ENCODE peak calls at places on chromosomes 2 and 18, in six cellular contexts. W, K, B, N, L and E are unnamed samples.

GRCh38 chr2:208906330-208906729 is 499.7 kb downstream of the PTH2R start:
- DNase-seq in B (no peak), K (no peak), N (no peak), W (no peak), L (no peak), E (no peak)

GRCh38 chr18:62555135-62555534 is 32.3 kb downstream of the ZCCHC2 start:
- DNase-seq in L (peak), K (no peak), B (no peak), N (no peak), W (peak), E (no peak)

GRCh38 chr2:149040451-149040850 is 2.0 kb downstream of the LYPD6B start:
- DNase-seq in N (peak), L (no peak), B (no peak), K (no peak), W (peak), E (no peak)

GRCh38 chr2:88832256-88832991 is 141.0 kb downstream of the RPIA start:
- DNase-seq in B (no peak), W (no peak), L (no peak), K (no peak), N (no peak), E (no peak)

GRCh38 chr2:240236217-240237111 is 96.0 kb upstream of the OTOS start:
- DNase-seq in B (no peak), W (peak), K (peak), N (no peak), L (no peak), E (no peak)

GRCh38 chr2:241773511-241774418 is 2.9 kb upstream of the GAL3ST2 start:
- DNase-seq in W (no peak), L (no peak), K (no peak), B (no peak), N (no peak), E (no peak)

GRCh38 chr2:204550738-204551137 is 5.5 kb downstream of the PARD3B start:
- DNase-seq in N (no peak), B (no peak), W (no peak), L (peak), K (no peak), E (no peak)

GRCh38 chr2:55550368-55551102 is 31.0 kb downstream of the CFAP36 start:
- DNase-seq in K (no peak), L (peak), W (no peak), N (no peak), B (no peak), E (no peak)

GRCh38 chr2:99424391-99424790 is 65.4 kb downstream of the REV1 start:
- DNase-seq in N (no peak), B (no peak), K (no peak), L (no peak), W (no peak), E (no peak)

GRCh38 chr2:9990735-9991134 is 39.2 kb downstream of the GRHL1 start:
- DNase-seq in N (no peak), W (peak), B (peak), L (no peak), K (no peak), E (no peak)

GRCh38 chr2:82790277-82791021 is 1668.6 kb downstream of the SUCLG1 start:
- DNase-seq in W (no peak), N (no peak), B (no peak), K (no peak), L (peak), E (no peak)

GRCh38 chr2:23940262-23940975 is at the start of gene UBXN2A:
- DNase-seq in K (peak), L (peak), N (peak), W (peak), B (peak), E (no peak)

GRCh38 chr18:68803371-68803770 is 5.5 kb downstream of the CCDC102B start:
- DNase-seq in N (no peak), K (peak), L (peak), W (peak), B (peak), E (no peak)

GRCh38 chr2:241213567-241213966 is 25.1 kb downstream of the ANO7 start:
- DNase-seq in K (no peak), B (no peak), W (no peak), L (no peak), N (no peak), E (no peak)

GRCh38 chr2:241848761-241849615 is 9.7 kb downstream of the PDCD1 start:
- DNase-seq in L (no peak), N (no peak), W (no peak), K (peak), B (no peak), E (no peak)

GRCh38 chr2:15940661-15941482 is 522 bp downstream of the MYCN start:
- DNase-seq in B (no peak), N (no peak), K (no peak), W (peak), L (no peak), E (no peak)

GRCh38 chr18:62937065-62937464 is 221.7 kb downstream of the PHLPP1 start:
- DNase-seq in B (no peak), L (peak), W (no peak), K (no peak), N (no peak), E (no peak)

GRCh38 chr2:26558271-26559043 is 80.5 kb upstream of the OTOF start:
- DNase-seq in L (no peak), B (no peak), K (no peak), N (no peak), W (peak), E (no peak)

GRCh38 chr18:23835076-23835475 is 145.8 kb downstream of the LAMA3 start:
- DNase-seq in B (no peak), W (no peak), N (no peak), L (no peak), K (no peak), E (no peak)

GRCh38 chr2:200212862-200213425 is 93.5 kb upstream of the SPATS2L start:
- DNase-seq in N (no peak), K (no peak), B (no peak), L (no peak), W (no peak), E (no peak)

GRCh38 chr2:239910851-239911629 is 114.1 kb downstream of the NDUFA10 start:
- DNase-seq in L (no peak), N (no peak), K (no peak), B (peak), W (no peak), E (no peak)

GRCh38 chr2:229519655-229520054 is 194.7 kb downstream of the DNER start:
- DNase-seq in L (no peak), N (no peak), B (no peak), K (no peak), W (no peak), E (no peak)

GRCh38 chr2:45353879-45354278 is 257.2 kb downstream of the SRBD1 start:
- DNase-seq in K (no peak), W (no peak), L (peak), N (no peak), B (no peak), E (no peak)

GRCh38 chr2:1136071-1136470 is 185.4 kb downstream of the SNTG2 start:
- DNase-seq in K (no peak), B (no peak), W (peak), N (no peak), L (peak), E (no peak)

GRCh38 chr2:148013879-148014278 is 6.7 kb downstream of the ORC4 start:
- DNase-seq in W (no peak), N (no peak), L (no peak), K (no peak), B (no peak), E (no peak)

GRCh38 chr2:64807417-64807816 is 153.7 kb upstream of the SERTAD2 start:
- DNase-seq in L (peak), B (no peak), N (no peak), K (no peak), W (peak), E (no peak)

GRCh38 chr2:74747411-74748080 is 86.4 kb upstream of the HK2 start:
- DNase-seq in L (peak), K (no peak), B (no peak), W (no peak), N (no peak), E (no peak)

GRCh38 chr18:57649536-57650495 is 28.2 kb upstream of the NARS1 start:
- DNase-seq in L (peak), B (no peak), N (no peak), W (peak), K (no peak), E (no peak)

GRCh38 chr2:16019060-16019475 is 78.7 kb downstream of the MYCN start:
- DNase-seq in N (no peak), W (no peak), L (no peak), B (no peak), K (no peak), E (no peak)

GRCh38 chr2:241801611-241802420 is 7.2 kb upstream of the NEU4 start:
- DNase-seq in N (no peak), K (no peak), B (peak), L (no peak), W (no peak), E (no peak)

GRCh38 chr2:54052825-54053718 is 62.3 kb upstream of the ACYP2 start:
- DNase-seq in W (peak), B (no peak), K (no peak), L (no peak), N (no peak), E (no peak)

GRCh38 chr2:73822276-73822675 is 6.5 kb upstream of the STAMBP start:
- DNase-seq in B (no peak), N (no peak), W (peak), L (no peak), K (no peak), E (no peak)

GRCh38 chr18:59272221-59272888 is 899 bp downstream of the RAX start:
- DNase-seq in N (no peak), W (no peak), B (no peak), L (no peak), K (no peak), E (no peak)

GRCh38 chr2:120346667-120347358 is 877 bp downstream of the INHBB start:
- DNase-seq in L (peak), B (no peak), W (no peak), K (no peak), N (no peak), E (peak)

GRCh38 chr2:39607538-39608211 is 58.0 kb upstream of the TMEM178A start:
- DNase-seq in N (no peak), W (peak), B (no peak), L (no peak), K (no peak), E (no peak)
- H3K27ac ChIP-seq in N (no peak), W (no peak), B (no peak), L (no peak), K (no peak), E (peak)

GRCh38 chr2:227881866-227882517 is 10.6 kb downstream of the DAW1 start:
- DNase-seq in K (no peak), N (no peak), B (no peak), L (no peak), W (no peak), E (no peak)
- H3K27ac ChIP-seq in K (no peak), N (no peak), B (no peak), L (no peak), W (no peak), E (no peak)

DNA sequence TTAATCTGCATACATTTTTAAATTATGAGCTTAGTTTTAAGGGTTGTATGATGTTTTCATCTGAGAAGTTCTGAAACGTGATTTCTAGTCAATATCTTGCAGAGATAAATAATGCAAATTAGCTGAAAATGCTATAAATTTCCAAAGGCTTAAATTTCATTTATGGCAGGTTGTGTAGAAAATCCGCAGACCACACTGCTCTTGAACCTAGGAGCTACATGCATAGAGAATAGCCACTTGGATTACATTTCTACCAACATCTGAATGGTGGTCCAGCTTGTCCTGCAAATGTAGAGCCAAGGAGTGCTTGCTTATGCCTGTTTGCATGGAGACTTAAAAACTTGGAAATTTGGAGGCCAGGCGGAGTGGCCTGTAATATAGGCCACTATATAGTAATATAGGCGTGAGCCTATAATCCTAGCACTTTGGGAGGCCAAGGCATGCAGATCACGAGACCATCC is 6.8 kb downstream of the MAT2A start:
- DNase-seq in N (no peak), L (peak), K (no peak), B (no peak), W (peak), E (no peak)
- H3K27ac ChIP-seq in N (no peak), L (no peak), K (no peak), B (no peak), W (peak), E (no peak)

GRCh38 chr2:84959045-84959493 is 11.9 kb upstream of the KCMF1 start:
- DNase-seq in B (no peak), K (no peak), N (no peak), L (peak), W (no peak), E (no peak)
- H3K27ac ChIP-seq in B (no peak), K (peak), N (no peak), L (peak), W (no peak), E (no peak)